ENCODE peak calls at places on chromosomes 6 and 20, in eight cellular contexts. D is HS-27A; A is bronchial epithelial cell; T is occipital lobe; G is CD4-positive, alpha-beta T cell; B is T-helper 17 cell; H is neural crest cell; U is HS-5. J is an unnamed sample.

GRCh38 chr6:31203345-31203979 is 33.0 kb upstream of the POU5F1 start:
- DNase-seq in A (peak), U (no peak), H (no peak), D (no peak), B (no peak), T (no peak), G (no peak), J (peak)

GRCh38 chr6:5379647-5380242 is 118.4 kb downstream of the FARS2 start:
- DNase-seq in B (no peak), G (no peak), H (no peak), A (peak), D (no peak), U (no peak), T (no peak), J (no peak)

GRCh38 chr6:160960067-160960466 is 31.5 kb upstream of the MAP3K4 start:
- DNase-seq in B (no peak), T (no peak), D (no peak), G (no peak), H (no peak), U (no peak), A (no peak), J (no peak)

GRCh38 chr6:64054870-64055269 is 419.3 kb downstream of the PHF3 start:
- DNase-seq in D (no peak), U (no peak), G (no peak), A (no peak), B (no peak), T (no peak), H (no peak), J (no peak)

GRCh38 chr20:62376112-62377063 is 9.3 kb upstream of the LAMA5 start:
- DNase-seq in G (no peak), T (no peak), H (no peak), D (no peak), B (no peak), U (no peak), A (peak), J (no peak)

GRCh38 chr6:28758046-28758817 is 165.6 kb downstream of the TRIM27 start:
- DNase-seq in H (no peak), B (no peak), G (no peak), A (peak), T (no peak), U (peak), D (no peak), J (peak)

GRCh38 chr20:59765599-59766177 is 161.3 kb downstream of the PHACTR3 start:
- DNase-seq in A (peak), B (no peak), G (no peak), D (no peak), U (no peak), T (no peak), H (peak), J (peak)

GRCh38 chr6:1495344-1495743 is 106.0 kb downstream of the FOXF2 start:
- DNase-seq in T (no peak), H (no peak), U (no peak), A (no peak), G (no peak), B (no peak), D (no peak), J (no peak)

GRCh38 chr6:16322666-16323312 is 84.4 kb downstream of the GMPR start:
- DNase-seq in G (peak), D (no peak), H (no peak), T (peak), B (peak), A (peak), U (no peak), J (peak)

GRCh38 chr6:46734867-46735719 is at the start of gene PLA2G7:
- DNase-seq in A (peak), G (no peak), H (peak), D (no peak), T (peak), B (no peak), U (no peak), J (peak)

GRCh38 chr6:10582774-10583508 is 61.8 kb downstream of the GCNT2 start:
- DNase-seq in A (peak), H (no peak), U (no peak), D (no peak), B (no peak), T (no peak), G (no peak), J (no peak)

GRCh38 chr6:1498491-1499113 is 109.2 kb downstream of the FOXF2 start:
- DNase-seq in A (no peak), D (no peak), B (no peak), H (no peak), U (no peak), T (no peak), G (no peak), J (no peak)

GRCh38 chr6:84421031-84421430 is 193.6 kb upstream of the CEP162 start:
- DNase-seq in B (no peak), U (no peak), H (no peak), A (no peak), D (no peak), G (no peak), T (no peak), J (no peak)

GRCh38 chr6:72271531-72271930 is 350.3 kb upstream of the KCNQ5 start:
- DNase-seq in T (no peak), A (no peak), U (no peak), H (no peak), B (no peak), D (no peak), G (no peak), J (no peak)

GRCh38 chr6:137731960-137732616 is 135.0 kb upstream of the TNFAIP3 start:
- DNase-seq in A (peak), G (no peak), B (no peak), U (peak), T (no peak), D (no peak), H (no peak), J (no peak)

GRCh38 chr6:32462609-32463008 is 22.9 kb downstream of the HLA-DRA start:
- DNase-seq in A (peak), H (no peak), T (no peak), B (no peak), G (no peak), U (no peak), D (no peak), J (peak)

GRCh38 chr6:157272866-157273755 is 50.2 kb downstream of the TMEM242 start:
- DNase-seq in T (no peak), U (no peak), D (no peak), H (no peak), G (peak), A (no peak), B (no peak), J (no peak)

GRCh38 chr6:4270799-4271198 is 135.4 kb upstream of the ECI2 start:
- DNase-seq in A (peak), D (no peak), G (no peak), H (no peak), B (no peak), T (no peak), U (peak), J (no peak)

GRCh38 chr6:97174471-97174870 is 108.5 kb downstream of the MMS22L start:
- DNase-seq in G (no peak), B (no peak), D (no peak), T (no peak), U (no peak), H (no peak), A (no peak), J (no peak)

GRCh38 chr6:93586316-93586715 is 167.0 kb upstream of the EPHA7 start:
- DNase-seq in B (no peak), H (no peak), U (no peak), A (no peak), D (no peak), G (no peak), T (no peak), J (no peak)

GRCh38 chr6:144683216-144684070 is 398.3 kb downstream of the UTRN start:
- DNase-seq in T (peak), U (no peak), H (no peak), A (no peak), B (no peak), D (no peak), G (no peak), J (no peak)

GRCh38 chr20:878511-879307 is 37.4 kb downstream of the ANGPT4 start:
- DNase-seq in B (no peak), H (peak), A (no peak), G (no peak), U (no peak), T (no peak), D (no peak), J (no peak)

GRCh38 chr20:54199721-54200176 is 8.1 kb upstream of the PFDN4 start:
- DNase-seq in A (peak), G (peak), U (peak), B (peak), T (peak), H (peak), D (no peak), J (peak)

GRCh38 chr20:53646550-53646949 is 52.9 kb upstream of the ZNF217 start:
- DNase-seq in D (no peak), T (no peak), B (no peak), H (no peak), U (no peak), G (no peak), A (no peak), J (no peak)

GRCh38 chr6:41278699-41279405 is 7.6 kb downstream of the TREM1 start:
- DNase-seq in G (peak), D (peak), U (peak), T (no peak), A (peak), H (peak), B (no peak), J (peak)

GRCh38 chr6:13304101-13304500 is 24.2 kb downstream of the TBC1D7 start:
- DNase-seq in H (no peak), D (no peak), A (peak), U (no peak), T (no peak), B (no peak), G (no peak), J (no peak)

GRCh38 chr6:56889492-56889891 is 65.4 kb upstream of the BEND6 start:
- DNase-seq in D (no peak), U (no peak), B (no peak), A (no peak), H (no peak), T (no peak), G (no peak), J (no peak)

GRCh38 chr6:118896339-118897136 is 2.6 kb downstream of the ASF1A start:
- DNase-seq in D (peak), B (no peak), T (no peak), G (no peak), U (peak), A (peak), H (no peak), J (peak)

J was measured in Caki2.